ENCODE peak calls at places on chromosome 10, in ten cellular contexts. N is fibroblast of mammary gland, U is dorsolateral prefrontal cortex, H is fibroblast of the aortic adventitia, W is choroid plexus epithelial cell, E is epithelial cell of esophagus, I is GM12865, T is Peyer's patch, Q is Panc1, V is H1. F is an unnamed sample.

GRCh38 chr10:4212111-4212635 is 427.2 kb upstream of the KLF6 start:
- DNase-seq in I (no peak), H (no peak), T (no peak), V (no peak), W (no peak), E (no peak), N (no peak), Q (no peak), U (no peak), F (no peak)

GRCh38 chr10:114045071-114045737 is 1.5 kb downstream of the ADRB1 start:
- DNase-seq in I (peak; percentile 38), H (no peak), U (no peak), E (peak; percentile 36), T (peak; percentile 67), W (peak; percentile 27), Q (no peak), N (no peak), V (peak; percentile 70), F (no peak)

GRCh38 chr10:119090026-119090808 is 9.6 kb upstream of the EIF3A start:
- DNase-seq in V (no peak), E (no peak), W (no peak), Q (no peak), I (peak; percentile 84), U (no peak), H (no peak), N (no peak), T (peak; percentile 78), F (no peak)

GRCh38 chr10:119858063-119858462 is 14.6 kb downstream of the MCMBP start:
- DNase-seq in I (no peak), U (no peak), W (no peak), Q (no peak), N (peak; percentile 22), T (no peak), V (no peak), E (no peak), H (no peak), F (no peak)

GRCh38 chr10:93352638-93353383 is 129.3 kb downstream of the MYOF start:
- DNase-seq in N (peak; percentile 45), W (peak; percentile 69), T (no peak), U (no peak), Q (no peak), E (peak; percentile 33), I (peak; percentile 35), V (no peak), H (peak; percentile 72), F (peak; percentile 57)

GRCh38 chr10:83816942-83817341 is 322.4 kb upstream of the GHITM start:
- DNase-seq in Q (no peak), N (no peak), W (no peak), T (no peak), V (no peak), H (no peak), I (peak; percentile 89), E (no peak), U (no peak), F (no peak)

GRCh38 chr10:78925275-78925674 is 143.5 kb upstream of the ZMIZ1 start:
- DNase-seq in E (no peak), W (no peak), U (no peak), Q (no peak), H (no peak), V (no peak), N (no peak), T (no peak), I (no peak), F (no peak)

GRCh38 chr10:93413252-93413689 is 68.9 kb downstream of the MYOF start:
- DNase-seq in T (peak; percentile 55), Q (no peak), I (no peak), H (no peak), V (no peak), E (peak; percentile 74), W (peak; percentile 41), U (no peak), N (no peak), F (no peak)

GRCh38 chr10:114933588-114933987 is 4.4 kb upstream of the TRUB1 start:
- DNase-seq in V (no peak), W (peak; percentile 41), I (no peak), Q (no peak), U (no peak), T (no peak), H (no peak), N (peak; percentile 37), E (peak; percentile 87), F (no peak)

GRCh38 chr10:31399631-31400030 is 80.6 kb downstream of the ZEB1 start:
- DNase-seq in H (peak; percentile 35), U (no peak), V (no peak), Q (no peak), W (no peak), N (peak; percentile 26), T (no peak), I (no peak), E (peak; percentile 52), F (no peak)

GRCh38 chr10:93412801-93413200 is 69.3 kb downstream of the MYOF start:
- DNase-seq in W (no peak), I (no peak), H (no peak), Q (no peak), V (no peak), N (no peak), T (no peak), E (no peak), U (no peak), F (no peak)

GRCh38 chr10:124734311-124735166 is 9.6 kb downstream of the FAM53B start:
- DNase-seq in W (no peak), U (no peak), I (peak; percentile 58), V (peak; percentile 31), E (no peak), T (peak; percentile 75), Q (no peak), H (no peak), N (no peak), F (no peak)

GRCh38 chr10:110175406-110175805 is 32.0 kb upstream of the MXI1 start:
- DNase-seq in I (no peak), Q (no peak), H (peak; percentile 58), N (peak; percentile 11), U (no peak), E (peak; percentile 89), W (no peak), V (no peak), T (no peak), F (no peak)

GRCh38 chr10:71998119-71998839 is 34.1 kb downstream of the CHST3 start:
- DNase-seq in I (no peak), H (no peak), W (no peak), E (no peak), V (no peak), T (no peak), N (no peak), Q (no peak), U (no peak), F (no peak)

DNA sequence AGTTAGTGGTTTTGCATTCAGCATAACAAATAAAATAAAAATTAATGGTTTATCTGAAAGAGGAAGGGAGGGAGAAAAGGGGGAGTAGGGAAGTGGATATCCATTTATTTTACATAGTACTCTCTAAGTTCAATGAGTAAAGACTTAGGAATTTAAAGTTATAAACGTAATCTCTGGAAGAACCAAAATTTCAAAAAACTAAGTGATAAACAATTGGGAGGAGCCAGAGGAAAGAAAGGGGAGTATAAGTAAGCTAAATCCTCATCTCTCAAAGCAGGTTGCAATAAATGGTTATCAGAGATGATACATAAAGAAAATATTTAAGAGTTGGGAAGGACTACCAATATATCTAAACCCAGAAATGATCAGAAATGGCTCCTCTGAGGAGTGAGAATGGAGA is 46.4 kb downstream of the ANK3 start:
- DNase-seq in H (peak; percentile 55), V (no peak), E (no peak), U (no peak), N (no peak), T (no peak), W (peak; percentile 37), I (no peak), Q (no peak), F (peak; percentile 49)
- H3K4me3 ChIP-seq in H (no peak overlapping the region), V (no peak overlapping the region), E (no peak overlapping the region), U (no peak overlapping the region), N (no peak overlapping the region), T (no peak overlapping the region), W (no peak overlapping the region), I (no peak overlapping the region), Q (no peak overlapping the region), F (no peak overlapping the region)

DNA sequence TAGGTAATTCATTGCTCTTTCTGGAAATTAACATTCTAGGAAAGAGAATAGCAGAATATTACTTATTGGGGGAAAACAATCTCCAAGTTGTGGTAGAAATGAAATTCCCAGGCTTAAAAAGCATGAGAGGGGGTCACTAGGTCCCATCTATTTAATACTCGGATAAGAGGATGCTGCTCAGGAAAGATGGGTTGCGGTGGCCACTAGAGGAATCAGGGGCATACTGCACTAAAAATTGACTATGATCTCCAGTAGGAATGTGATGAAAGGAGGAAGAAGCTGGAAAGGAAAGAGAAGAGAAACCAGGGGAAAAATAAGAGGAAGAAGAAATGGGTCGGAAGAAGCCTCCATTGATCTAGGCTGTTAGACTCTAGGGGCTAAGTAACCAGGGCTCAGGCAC is 192.8 kb downstream of the GPAM start:
- DNase-seq in Q (no peak), I (no peak), T (no peak), E (no peak), H (no peak), W (no peak), N (peak; percentile 37), U (no peak), V (no peak), F (no peak)
- TF ChIP-seq CTCF in Q (peak; percentile 13), I (no peak), T (no peak), E (no peak), H (peak; percentile 8), W (peak; percentile 8), N (peak; percentile 54), U (no peak), V (peak; percentile 37), F (no peak)

GRCh38 chr10:121260383-121260782 is 337.9 kb downstream of the FGFR2 start:
- DNase-seq in V (no peak), Q (peak; percentile 1), T (no peak), H (no peak), E (peak; percentile 88), W (no peak), I (no peak), U (no peak), N (no peak), F (no peak)
- H3K4me3 ChIP-seq in V (no peak overlapping the region), Q (no peak overlapping the region), T (no peak overlapping the region), H (no peak overlapping the region), E (no peak overlapping the region), W (no peak overlapping the region), I (no peak overlapping the region), U (no peak overlapping the region), N (no peak overlapping the region), F (no peak overlapping the region)

DNA sequence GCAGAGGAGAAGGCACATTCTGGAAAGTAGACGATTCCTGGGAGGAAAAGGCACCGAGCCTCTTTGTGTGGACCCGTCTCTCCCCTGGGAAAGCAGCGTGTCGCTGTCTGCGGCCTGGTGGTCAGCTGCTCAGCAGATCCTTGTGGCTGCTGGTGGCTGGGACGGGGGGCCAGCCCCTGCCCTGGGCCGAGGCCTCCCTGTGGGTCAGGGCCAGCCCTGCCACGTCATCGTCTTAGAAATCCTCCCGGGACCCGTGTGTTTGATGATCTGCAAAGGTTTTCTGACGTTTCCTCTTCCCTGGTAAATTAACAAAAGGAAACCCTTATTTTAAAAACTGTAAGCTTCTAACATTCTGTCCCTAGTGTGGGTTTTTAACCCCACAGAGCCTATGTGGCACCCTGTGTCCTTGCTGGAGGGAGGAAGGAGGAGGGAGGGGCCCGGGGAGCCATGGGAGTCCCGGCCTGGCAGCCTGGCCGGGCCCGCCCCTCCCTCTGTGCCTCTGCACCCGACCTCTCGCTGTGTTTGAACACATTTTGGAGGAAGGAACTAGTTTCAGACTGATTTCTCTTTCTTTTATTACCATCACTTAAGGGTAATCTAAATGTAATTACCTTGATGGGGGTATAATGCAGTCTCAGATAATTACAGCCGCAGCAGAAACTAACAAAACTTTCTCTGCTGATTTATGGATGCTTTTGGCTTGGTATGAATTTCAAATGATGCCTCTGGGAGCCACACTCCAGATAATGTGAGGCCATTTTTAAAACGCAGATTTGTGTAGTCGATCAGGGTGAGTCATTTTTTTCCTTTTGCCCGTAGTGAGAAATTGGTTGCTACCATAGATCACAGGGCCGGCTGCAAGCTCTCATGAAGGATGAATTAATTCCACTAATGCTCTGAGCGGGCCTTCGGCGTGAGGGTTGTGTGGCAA is 85.5 kb downstream of the NKX6-2 start:
- DNase-seq in W (peak; percentile 55), Q (no peak), I (no peak), E (no peak), V (no peak), H (peak; percentile 51), N (peak; percentile 49), T (peak; percentile 46), U (peak; percentile 36), F (peak; percentile 77)
- TF ChIP-seq CTCF in W (no peak), Q (no peak), I (no peak), E (no peak), V (no peak), H (no peak), N (no peak), T (no peak), U (no peak), F (no peak)